ENCODE peak calls at places on chromosomes 6 and 20, in ten cellular contexts. One of them, this sample, is unnamed.

GRCh38 chr6:3138341-3138740 is 19.0 kb downstream of the TUBB2A start:
- DNase-seq in stomach: no peak
- DNase-seq in GM13976: no peak
- DNase-seq in fibroblast of mammary gland: peak; percentile 57
- DNase-seq in mammary epithelial cell: no peak
- DNase-seq in HL-60: no peak
- DNase-seq in CD8-positive, alpha-beta T cell: no peak
- DNase-seq in GM23338: no peak
- DNase-seq in left ventricle myocardium inferior: no peak
- DNase-seq in heart left ventricle: no peak
- DNase-seq in this sample: no peak

GRCh38 chr20:63536997-63537524 is at the start of gene PTK6:
- DNase-seq in stomach: peak; percentile 84
- DNase-seq in GM13976: peak; percentile 77
- DNase-seq in fibroblast of mammary gland: no peak
- DNase-seq in mammary epithelial cell: no peak
- DNase-seq in HL-60: peak; percentile 50
- DNase-seq in CD8-positive, alpha-beta T cell: peak; percentile 28
- DNase-seq in GM23338: no peak
- DNase-seq in left ventricle myocardium inferior: peak; percentile 57
- DNase-seq in heart left ventricle: no peak
- DNase-seq in this sample: no peak

GRCh38 chr20:57584768-57585461 is 24.0 kb downstream of the PCK1 start:
- DNase-seq in stomach: no peak
- DNase-seq in GM13976: no peak
- DNase-seq in fibroblast of mammary gland: no peak
- DNase-seq in mammary epithelial cell: no peak
- DNase-seq in HL-60: no peak
- DNase-seq in CD8-positive, alpha-beta T cell: no peak
- DNase-seq in GM23338: no peak
- DNase-seq in left ventricle myocardium inferior: no peak
- DNase-seq in heart left ventricle: no peak
- DNase-seq in this sample: no peak

GRCh38 chr6:35663447-35664235 is 25.1 kb downstream of the FKBP5 start:
- DNase-seq in stomach: no peak
- DNase-seq in GM13976: peak; percentile 43
- DNase-seq in fibroblast of mammary gland: peak; percentile 57
- DNase-seq in mammary epithelial cell: peak; percentile 50
- DNase-seq in HL-60: no peak
- DNase-seq in CD8-positive, alpha-beta T cell: no peak
- DNase-seq in GM23338: peak; percentile 57
- DNase-seq in left ventricle myocardium inferior: no peak
- DNase-seq in heart left ventricle: no peak
- DNase-seq in this sample: no peak

GRCh38 chr6:129050086-129050485 is 167.1 kb downstream of the LAMA2 start:
- DNase-seq in stomach: no peak
- DNase-seq in GM13976: no peak
- DNase-seq in fibroblast of mammary gland: no peak
- DNase-seq in mammary epithelial cell: peak; percentile 8
- DNase-seq in HL-60: no peak
- DNase-seq in CD8-positive, alpha-beta T cell: no peak
- DNase-seq in GM23338: no peak
- DNase-seq in left ventricle myocardium inferior: no peak
- DNase-seq in heart left ventricle: no peak
- DNase-seq in this sample: no peak

GRCh38 chr6:85278456-85279035 is 171.3 kb upstream of the NT5E start:
- DNase-seq in stomach: no peak
- DNase-seq in GM13976: no peak
- DNase-seq in fibroblast of mammary gland: no peak
- DNase-seq in mammary epithelial cell: no peak
- DNase-seq in HL-60: no peak
- DNase-seq in CD8-positive, alpha-beta T cell: no peak
- DNase-seq in GM23338: no peak
- DNase-seq in left ventricle myocardium inferior: no peak
- DNase-seq in heart left ventricle: no peak
- DNase-seq in this sample: no peak

GRCh38 chr6:127515234-127515793 is 3.8 kb downstream of the MTCL3 start:
- DNase-seq in stomach: no peak
- DNase-seq in GM13976: peak; percentile 39
- DNase-seq in fibroblast of mammary gland: peak; percentile 28
- DNase-seq in mammary epithelial cell: peak; percentile 2
- DNase-seq in HL-60: no peak
- DNase-seq in CD8-positive, alpha-beta T cell: no peak
- DNase-seq in GM23338: peak; percentile 85
- DNase-seq in left ventricle myocardium inferior: no peak
- DNase-seq in heart left ventricle: no peak
- DNase-seq in this sample: peak; percentile 56

GRCh38 chr6:3013486-3013885 is 13.8 kb downstream of the NQO2 start:
- DNase-seq in stomach: peak; percentile 38
- DNase-seq in GM13976: no peak
- DNase-seq in fibroblast of mammary gland: peak; percentile 51
- DNase-seq in mammary epithelial cell: peak; percentile 83
- DNase-seq in HL-60: peak; percentile 77
- DNase-seq in CD8-positive, alpha-beta T cell: no peak
- DNase-seq in GM23338: no peak
- DNase-seq in left ventricle myocardium inferior: peak; percentile 36
- DNase-seq in heart left ventricle: no peak
- DNase-seq in this sample: no peak

GRCh38 chr6:36590237-36590636 is 3.9 kb upstream of the SRSF3 start:
- DNase-seq in stomach: no peak
- DNase-seq in GM13976: no peak
- DNase-seq in fibroblast of mammary gland: peak; percentile 81
- DNase-seq in mammary epithelial cell: peak; percentile 76
- DNase-seq in HL-60: no peak
- DNase-seq in CD8-positive, alpha-beta T cell: no peak
- DNase-seq in GM23338: no peak
- DNase-seq in left ventricle myocardium inferior: no peak
- DNase-seq in heart left ventricle: no peak
- DNase-seq in this sample: no peak

GRCh38 chr6:3750324-3751018 is 1.0 kb downstream of the PXDC1 start:
- DNase-seq in stomach: peak; percentile 87
- DNase-seq in GM13976: peak; percentile 48
- DNase-seq in fibroblast of mammary gland: peak; percentile 68
- DNase-seq in mammary epithelial cell: peak; percentile 71
- DNase-seq in HL-60: no peak
- DNase-seq in CD8-positive, alpha-beta T cell: no peak
- DNase-seq in GM23338: peak; percentile 69
- DNase-seq in left ventricle myocardium inferior: peak; percentile 88
- DNase-seq in heart left ventricle: peak; percentile 90
- DNase-seq in this sample: peak; percentile 58

GRCh38 chr6:33277663-33278391 is 904 bp downstream of the B3GALT4 start:
- DNase-seq in stomach: no peak
- DNase-seq in GM13976: peak; percentile 62
- DNase-seq in fibroblast of mammary gland: no peak
- DNase-seq in mammary epithelial cell: no peak
- DNase-seq in HL-60: no peak
- DNase-seq in CD8-positive, alpha-beta T cell: peak; percentile 41
- DNase-seq in GM23338: peak; percentile 46
- DNase-seq in left ventricle myocardium inferior: no peak
- DNase-seq in heart left ventricle: no peak
- DNase-seq in this sample: no peak

GRCh38 chr6:16018626-16019025 is 110.3 kb upstream of the MYLIP start:
- DNase-seq in stomach: no peak
- DNase-seq in GM13976: no peak
- DNase-seq in fibroblast of mammary gland: no peak
- DNase-seq in mammary epithelial cell: no peak
- DNase-seq in HL-60: no peak
- DNase-seq in CD8-positive, alpha-beta T cell: no peak
- DNase-seq in GM23338: no peak
- DNase-seq in left ventricle myocardium inferior: no peak
- DNase-seq in heart left ventricle: no peak
- DNase-seq in this sample: no peak

GRCh38 chr20:871436-871835 is 37.9 kb downstream of the FAM110A start:
- DNase-seq in stomach: no peak
- DNase-seq in GM13976: no peak
- DNase-seq in fibroblast of mammary gland: no peak
- DNase-seq in mammary epithelial cell: no peak
- DNase-seq in HL-60: no peak
- DNase-seq in CD8-positive, alpha-beta T cell: no peak
- DNase-seq in GM23338: no peak
- DNase-seq in left ventricle myocardium inferior: no peak
- DNase-seq in heart left ventricle: no peak
- DNase-seq in this sample: no peak

DNA sequence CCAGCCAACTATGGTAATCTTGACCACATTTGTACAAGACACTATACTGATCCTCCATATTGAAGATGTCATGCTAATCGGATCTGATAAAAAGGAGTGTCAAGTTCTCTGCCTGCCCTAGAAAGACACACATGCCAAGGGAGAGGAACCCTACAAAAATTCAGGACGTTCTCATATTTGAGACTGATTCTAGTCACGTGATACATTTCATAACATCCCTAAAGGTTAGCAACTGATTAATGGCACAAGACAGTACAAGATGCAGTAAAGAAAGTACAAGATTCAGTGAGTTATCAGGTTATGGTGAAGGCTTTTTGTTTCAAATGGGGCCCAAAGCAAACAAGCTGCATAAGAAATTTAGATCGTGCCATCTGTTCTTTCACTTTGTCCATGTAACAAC is 190.7 kb upstream of the MOCS1 start:
- DNase-seq in stomach: no peak
- DNase-seq in GM13976: no peak
- DNase-seq in fibroblast of mammary gland: no peak
- DNase-seq in mammary epithelial cell: no peak
- DNase-seq in HL-60: no peak
- DNase-seq in CD8-positive, alpha-beta T cell: no peak
- DNase-seq in GM23338: no peak
- DNase-seq in left ventricle myocardium inferior: no peak
- DNase-seq in heart left ventricle: no peak
- DNase-seq in this sample: no peak
- TF ChIP-seq CTCF in stomach: no peak
- TF ChIP-seq CTCF in GM13976: no peak
- TF ChIP-seq CTCF in fibroblast of mammary gland: no peak
- TF ChIP-seq CTCF in mammary epithelial cell: no peak
- TF ChIP-seq CTCF in HL-60: no peak
- TF ChIP-seq CTCF in CD8-positive, alpha-beta T cell: no peak
- TF ChIP-seq CTCF in GM23338: no peak
- TF ChIP-seq CTCF in left ventricle myocardium inferior: no peak
- TF ChIP-seq CTCF in heart left ventricle: no peak
- TF ChIP-seq CTCF in this sample: no peak

GRCh38 chr6:74870403-74870802 is 335.4 kb downstream of the COL12A1 start:
- DNase-seq in stomach: no peak
- DNase-seq in GM13976: no peak
- DNase-seq in fibroblast of mammary gland: peak; percentile 18
- DNase-seq in mammary epithelial cell: no peak
- DNase-seq in HL-60: no peak
- DNase-seq in CD8-positive, alpha-beta T cell: no peak
- DNase-seq in GM23338: peak; percentile 57
- DNase-seq in left ventricle myocardium inferior: no peak
- DNase-seq in heart left ventricle: no peak
- DNase-seq in this sample: no peak
- TF ChIP-seq CTCF in stomach: no peak
- TF ChIP-seq CTCF in GM13976: no peak
- TF ChIP-seq CTCF in fibroblast of mammary gland: peak; percentile 19
- TF ChIP-seq CTCF in mammary epithelial cell: peak; percentile 16
- TF ChIP-seq CTCF in HL-60: no peak
- TF ChIP-seq CTCF in CD8-positive, alpha-beta T cell: no peak
- TF ChIP-seq CTCF in GM23338: peak; percentile 37
- TF ChIP-seq CTCF in left ventricle myocardium inferior: peak; percentile 14
- TF ChIP-seq CTCF in heart left ventricle: peak; percentile 39
- TF ChIP-seq CTCF in this sample: no peak

GRCh38 chr6:41546866-41547798 is 951 bp downstream of the FOXP4 start:
- DNase-seq in stomach: peak; percentile 48
- DNase-seq in GM13976: peak; percentile 57
- DNase-seq in fibroblast of mammary gland: peak; percentile 38
- DNase-seq in mammary epithelial cell: peak; percentile 47
- DNase-seq in HL-60: no peak
- DNase-seq in CD8-positive, alpha-beta T cell: peak; percentile 46
- DNase-seq in GM23338: peak; percentile 76
- DNase-seq in left ventricle myocardium inferior: peak; percentile 42
- DNase-seq in heart left ventricle: peak; percentile 47
- DNase-seq in this sample: peak; percentile 63
- TF ChIP-seq CTCF in stomach: no peak
- TF ChIP-seq CTCF in GM13976: no peak
- TF ChIP-seq CTCF in fibroblast of mammary gland: no peak
- TF ChIP-seq CTCF in mammary epithelial cell: no peak
- TF ChIP-seq CTCF in HL-60: no peak
- TF ChIP-seq CTCF in CD8-positive, alpha-beta T cell: no peak
- TF ChIP-seq CTCF in GM23338: no peak
- TF ChIP-seq CTCF in left ventricle myocardium inferior: no peak
- TF ChIP-seq CTCF in heart left ventricle: no peak
- TF ChIP-seq CTCF in this sample: no peak

GRCh38 chr6:7216941-7217621 is 95.9 kb downstream of the SSR1 start:
- DNase-seq in stomach: no peak
- DNase-seq in GM13976: no peak
- DNase-seq in fibroblast of mammary gland: no peak
- DNase-seq in mammary epithelial cell: peak; percentile 64
- DNase-seq in HL-60: no peak
- DNase-seq in CD8-positive, alpha-beta T cell: no peak
- DNase-seq in GM23338: peak; percentile 54
- DNase-seq in left ventricle myocardium inferior: peak; percentile 68
- DNase-seq in heart left ventricle: peak; percentile 58
- DNase-seq in this sample: no peak
- TF ChIP-seq CTCF in stomach: no peak
- TF ChIP-seq CTCF in GM13976: no peak
- TF ChIP-seq CTCF in fibroblast of mammary gland: peak; percentile 1
- TF ChIP-seq CTCF in mammary epithelial cell: no peak
- TF ChIP-seq CTCF in HL-60: no peak
- TF ChIP-seq CTCF in CD8-positive, alpha-beta T cell: no peak
- TF ChIP-seq CTCF in GM23338: peak; percentile 9
- TF ChIP-seq CTCF in left ventricle myocardium inferior: peak; percentile 11
- TF ChIP-seq CTCF in heart left ventricle: no peak
- TF ChIP-seq CTCF in this sample: no peak

GRCh38 chr6:167252271-167252670 is 38.8 kb upstream of the UNC93A start:
- DNase-seq in stomach: no peak
- DNase-seq in GM13976: no peak
- DNase-seq in fibroblast of mammary gland: no peak
- DNase-seq in mammary epithelial cell: no peak
- DNase-seq in HL-60: no peak
- DNase-seq in CD8-positive, alpha-beta T cell: no peak
- DNase-seq in GM23338: no peak
- DNase-seq in left ventricle myocardium inferior: no peak
- DNase-seq in heart left ventricle: no peak
- DNase-seq in this sample: no peak

GRCh38 chr6:167255918-167256553 is 35.1 kb upstream of the UNC93A start:
- DNase-seq in stomach: no peak
- DNase-seq in GM13976: no peak
- DNase-seq in fibroblast of mammary gland: no peak
- DNase-seq in mammary epithelial cell: no peak
- DNase-seq in HL-60: no peak
- DNase-seq in CD8-positive, alpha-beta T cell: no peak
- DNase-seq in GM23338: peak; percentile 55
- DNase-seq in left ventricle myocardium inferior: no peak
- DNase-seq in heart left ventricle: no peak
- DNase-seq in this sample: no peak
- TF ChIP-seq CTCF in stomach: no peak
- TF ChIP-seq CTCF in GM13976: no peak
- TF ChIP-seq CTCF in fibroblast of mammary gland: no peak
- TF ChIP-seq CTCF in mammary epithelial cell: no peak
- TF ChIP-seq CTCF in HL-60: no peak
- TF ChIP-seq CTCF in CD8-positive, alpha-beta T cell: no peak
- TF ChIP-seq CTCF in GM23338: peak; percentile 77
- TF ChIP-seq CTCF in left ventricle myocardium inferior: no peak
- TF ChIP-seq CTCF in heart left ventricle: no peak
- TF ChIP-seq CTCF in this sample: no peak

This sample was measured in nephron progenitor cell.